ENCODE peak calls at places on chromosomes 3 and 15, in ten cellular contexts. One of them, this sample, is unnamed. For H3K4me1, the result is how much of the 10 kb centered on the place peaks cover.

GRCh38 chr15:45094358-45094730 is 19.6 kb downstream of the DUOX2 start:
- DNase-seq in uterus: no peak
- DNase-seq in gastrocnemius medialis: no peak
- DNase-seq in cardiac muscle cell: no peak
- DNase-seq in tibial artery: no peak
- DNase-seq in esophagus muscularis mucosa: no peak
- DNase-seq in neural progenitor cell: no peak
- DNase-seq in tibial nerve: no peak
- DNase-seq in mammary epithelial cell: no peak
- DNase-seq in A549: no peak
- DNase-seq in this sample: no peak

GRCh38 chr15:68310178-68310810 is 32.7 kb downstream of the FEM1B start:
- DNase-seq in esophagus muscularis mucosa: peak
- DNase-seq in mammary epithelial cell: no peak
- DNase-seq in tibial artery: peak
- DNase-seq in gastrocnemius medialis: no peak
- DNase-seq in tibial nerve: no peak
- DNase-seq in cardiac muscle cell: no peak
- DNase-seq in A549: no peak
- DNase-seq in neural progenitor cell: no peak
- DNase-seq in uterus: peak
- DNase-seq in this sample: no peak

GRCh38 chr3:44584646-44585501 is at the start of gene ZNF660:
- DNase-seq in tibial artery: peak
- DNase-seq in mammary epithelial cell: peak
- DNase-seq in uterus: peak
- DNase-seq in tibial nerve: no peak
- DNase-seq in gastrocnemius medialis: peak
- DNase-seq in A549: no peak
- DNase-seq in neural progenitor cell: peak
- DNase-seq in cardiac muscle cell: peak
- DNase-seq in esophagus muscularis mucosa: peak
- DNase-seq in this sample: peak

GRCh38 chr15:74128785-74129350 is 1.5 kb upstream of the ISLR2 start:
- DNase-seq in tibial nerve: no peak
- DNase-seq in A549: no peak
- DNase-seq in gastrocnemius medialis: no peak
- DNase-seq in esophagus muscularis mucosa: no peak
- DNase-seq in mammary epithelial cell: no peak
- DNase-seq in neural progenitor cell: peak
- DNase-seq in cardiac muscle cell: no peak
- DNase-seq in uterus: no peak
- DNase-seq in tibial artery: no peak
- DNase-seq in this sample: no peak

GRCh38 chr15:20346082-20346805 is 195.4 kb downstream of the GOLGA6L6 start:
- DNase-seq in A549: peak
- DNase-seq in esophagus muscularis mucosa: peak
- DNase-seq in cardiac muscle cell: no peak
- DNase-seq in tibial nerve: no peak
- DNase-seq in uterus: no peak
- DNase-seq in gastrocnemius medialis: no peak
- DNase-seq in neural progenitor cell: no peak
- DNase-seq in tibial artery: peak
- DNase-seq in mammary epithelial cell: peak
- DNase-seq in this sample: no peak

GRCh38 chr3:10263549-10264363 is 15.5 kb downstream of the TATDN2 start:
- DNase-seq in A549: peak
- DNase-seq in uterus: peak
- DNase-seq in tibial artery: no peak
- DNase-seq in tibial nerve: no peak
- DNase-seq in gastrocnemius medialis: no peak
- DNase-seq in neural progenitor cell: peak
- DNase-seq in cardiac muscle cell: peak
- DNase-seq in esophagus muscularis mucosa: no peak
- DNase-seq in mammary epithelial cell: peak
- DNase-seq in this sample: no peak

GRCh38 chr3:56975562-56975961 is 84.9 kb upstream of the SPATA12 start:
- DNase-seq in gastrocnemius medialis: no peak
- DNase-seq in uterus: no peak
- DNase-seq in neural progenitor cell: no peak
- DNase-seq in tibial artery: no peak
- DNase-seq in tibial nerve: no peak
- DNase-seq in A549: no peak
- DNase-seq in esophagus muscularis mucosa: no peak
- DNase-seq in cardiac muscle cell: no peak
- DNase-seq in mammary epithelial cell: no peak
- DNase-seq in this sample: no peak

GRCh38 chr15:79872358-79873017 is 24.3 kb downstream of the MTHFS start:
- DNase-seq in A549: peak
- DNase-seq in tibial artery: no peak
- DNase-seq in mammary epithelial cell: peak
- DNase-seq in esophagus muscularis mucosa: no peak
- DNase-seq in cardiac muscle cell: no peak
- DNase-seq in neural progenitor cell: no peak
- DNase-seq in uterus: no peak
- DNase-seq in tibial nerve: no peak
- DNase-seq in gastrocnemius medialis: no peak
- DNase-seq in this sample: no peak

GRCh38 chr15:51030649-51031316 is 63.9 kb downstream of the TNFAIP8L3 start:
- DNase-seq in cardiac muscle cell: no peak
- DNase-seq in uterus: no peak
- DNase-seq in A549: peak
- DNase-seq in tibial nerve: no peak
- DNase-seq in neural progenitor cell: no peak
- DNase-seq in gastrocnemius medialis: no peak
- DNase-seq in mammary epithelial cell: peak
- DNase-seq in tibial artery: peak
- DNase-seq in esophagus muscularis mucosa: no peak
- DNase-seq in this sample: no peak

GRCh38 chr3:174202146-174202545 is 657.0 kb upstream of the NAALADL2 start:
- DNase-seq in mammary epithelial cell: no peak
- DNase-seq in tibial artery: no peak
- DNase-seq in cardiac muscle cell: no peak
- DNase-seq in esophagus muscularis mucosa: no peak
- DNase-seq in neural progenitor cell: no peak
- DNase-seq in gastrocnemius medialis: no peak
- DNase-seq in uterus: no peak
- DNase-seq in A549: no peak
- DNase-seq in tibial nerve: no peak
- DNase-seq in this sample: no peak

GRCh38 chr3:170100937-170101336 is 63.1 kb downstream of the GPR160 start:
- DNase-seq in A549: no peak
- DNase-seq in tibial artery: no peak
- DNase-seq in neural progenitor cell: no peak
- DNase-seq in esophagus muscularis mucosa: no peak
- DNase-seq in uterus: no peak
- DNase-seq in tibial nerve: no peak
- DNase-seq in mammary epithelial cell: no peak
- DNase-seq in gastrocnemius medialis: no peak
- DNase-seq in cardiac muscle cell: no peak
- DNase-seq in this sample: no peak

GRCh38 chr15:58724471-58724870 is 25.0 kb downstream of the ADAM10 start:
- DNase-seq in neural progenitor cell: no peak
- DNase-seq in gastrocnemius medialis: no peak
- DNase-seq in mammary epithelial cell: no peak
- DNase-seq in A549: no peak
- DNase-seq in tibial nerve: no peak
- DNase-seq in uterus: no peak
- DNase-seq in esophagus muscularis mucosa: no peak
- DNase-seq in cardiac muscle cell: peak
- DNase-seq in tibial artery: no peak
- DNase-seq in this sample: no peak

GRCh38 chr3:99407257-99407656 is 231.1 kb upstream of the COL8A1 start:
- DNase-seq in cardiac muscle cell: no peak
- DNase-seq in tibial artery: no peak
- DNase-seq in uterus: no peak
- DNase-seq in mammary epithelial cell: no peak
- DNase-seq in neural progenitor cell: no peak
- DNase-seq in tibial nerve: no peak
- DNase-seq in esophagus muscularis mucosa: no peak
- DNase-seq in A549: no peak
- DNase-seq in gastrocnemius medialis: no peak
- DNase-seq in this sample: no peak

GRCh38 chr3:123700791-123701712 is 116.2 kb upstream of the HACD2 start:
- DNase-seq in tibial nerve: no peak
- DNase-seq in A549: no peak
- DNase-seq in neural progenitor cell: no peak
- DNase-seq in gastrocnemius medialis: no peak
- DNase-seq in uterus: peak
- DNase-seq in mammary epithelial cell: no peak
- DNase-seq in cardiac muscle cell: no peak
- DNase-seq in esophagus muscularis mucosa: no peak
- DNase-seq in tibial artery: peak
- DNase-seq in this sample: no peak

GRCh38 chr3:116135462-116135861 is 309.8 kb downstream of the LSAMP start:
- DNase-seq in gastrocnemius medialis: no peak
- DNase-seq in uterus: peak
- DNase-seq in tibial nerve: no peak
- DNase-seq in A549: no peak
- DNase-seq in mammary epithelial cell: peak
- DNase-seq in cardiac muscle cell: peak
- DNase-seq in neural progenitor cell: no peak
- DNase-seq in esophagus muscularis mucosa: no peak
- DNase-seq in tibial artery: no peak
- DNase-seq in this sample: peak

GRCh38 chr3:122635789-122636188 is 44.9 kb upstream of the PARP14 start:
- DNase-seq in cardiac muscle cell: no peak
- DNase-seq in gastrocnemius medialis: no peak
- DNase-seq in uterus: no peak
- DNase-seq in mammary epithelial cell: peak
- DNase-seq in esophagus muscularis mucosa: no peak
- DNase-seq in neural progenitor cell: no peak
- DNase-seq in A549: no peak
- DNase-seq in tibial artery: no peak
- DNase-seq in tibial nerve: no peak
- DNase-seq in this sample: no peak

DNA sequence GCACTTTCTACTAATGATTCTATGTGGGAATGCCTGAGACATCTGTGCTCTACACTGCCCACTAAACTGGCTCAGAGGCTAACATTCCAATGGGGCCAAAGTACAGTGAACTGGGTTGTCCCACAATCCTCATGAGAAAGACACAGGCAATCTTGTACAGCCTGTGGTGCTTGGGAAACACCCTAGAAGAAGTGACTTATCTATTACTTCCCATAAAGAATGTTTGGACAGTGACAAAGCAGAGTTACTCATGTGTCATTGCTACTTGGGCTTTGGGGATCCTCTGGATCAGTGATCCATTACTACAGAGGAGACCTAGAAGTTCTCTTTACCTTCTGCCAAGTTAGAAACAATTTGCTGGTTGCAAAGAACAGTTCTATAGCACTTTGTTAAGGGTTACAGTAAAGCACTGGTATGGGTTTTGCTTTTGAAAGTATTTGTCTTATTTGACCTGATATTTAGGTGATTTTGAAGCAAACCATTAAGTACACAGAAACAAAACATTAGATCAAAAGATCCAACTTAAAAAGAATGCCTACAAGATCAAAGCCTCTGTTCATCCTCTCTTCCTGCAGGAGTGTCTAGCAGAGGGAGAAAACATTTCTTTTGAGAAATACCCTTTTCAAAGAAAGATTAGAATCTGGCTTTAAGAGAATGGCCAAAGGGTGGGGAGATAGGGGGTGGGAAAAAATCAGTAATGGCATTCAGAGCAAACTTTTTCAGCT is 75.8 kb downstream of the CTNNB1 start:
- DNase-seq in esophagus muscularis mucosa: no peak
- DNase-seq in gastrocnemius medialis: no peak
- DNase-seq in tibial nerve: no peak
- DNase-seq in mammary epithelial cell: peak
- DNase-seq in A549: peak
- DNase-seq in cardiac muscle cell: no peak
- DNase-seq in uterus: no peak
- DNase-seq in tibial artery: no peak
- DNase-seq in neural progenitor cell: no peak
- DNase-seq in this sample: no peak
- H3K27ac ChIP-seq in esophagus muscularis mucosa: no peak
- H3K27ac ChIP-seq in gastrocnemius medialis: no peak
- H3K27ac ChIP-seq in tibial nerve: no peak
- H3K27ac ChIP-seq in mammary epithelial cell: no peak
- H3K27ac ChIP-seq in A549: peak
- H3K27ac ChIP-seq in cardiac muscle cell: no peak
- H3K27ac ChIP-seq in uterus: no peak
- H3K27ac ChIP-seq in tibial artery: no peak
- H3K27ac ChIP-seq in neural progenitor cell: no peak
- H3K27ac ChIP-seq in this sample: no peak

GRCh38 chr15:36926422-36926815 is 173.9 kb downstream of the MEIS2 start:
- DNase-seq in tibial artery: no peak
- DNase-seq in esophagus muscularis mucosa: no peak
- DNase-seq in tibial nerve: no peak
- DNase-seq in gastrocnemius medialis: no peak
- DNase-seq in mammary epithelial cell: no peak
- DNase-seq in uterus: no peak
- DNase-seq in neural progenitor cell: no peak
- DNase-seq in cardiac muscle cell: no peak
- DNase-seq in A549: no peak
- DNase-seq in this sample: no peak
- H3K4me1 ChIP-seq in tibial artery: under half
- H3K4me1 ChIP-seq in esophagus muscularis mucosa: under half
- H3K4me1 ChIP-seq in tibial nerve: under half
- H3K4me1 ChIP-seq in gastrocnemius medialis: under half
- H3K4me1 ChIP-seq in mammary epithelial cell: under half
- H3K4me1 ChIP-seq in uterus: under half
- H3K4me1 ChIP-seq in neural progenitor cell: under half
- H3K4me1 ChIP-seq in cardiac muscle cell: half or more
- H3K4me1 ChIP-seq in A549: under half
- H3K4me1 ChIP-seq in this sample: under half

GRCh38 chr3:79724206-79724605 is 43.6 kb downstream of the ROBO1 start:
- DNase-seq in esophagus muscularis mucosa: no peak
- DNase-seq in cardiac muscle cell: no peak
- DNase-seq in neural progenitor cell: peak
- DNase-seq in mammary epithelial cell: no peak
- DNase-seq in tibial nerve: no peak
- DNase-seq in gastrocnemius medialis: no peak
- DNase-seq in A549: peak
- DNase-seq in tibial artery: no peak
- DNase-seq in uterus: no peak
- DNase-seq in this sample: no peak
- TF ChIP-seq CTCF in esophagus muscularis mucosa: no peak
- TF ChIP-seq CTCF in cardiac muscle cell: no peak
- TF ChIP-seq CTCF in neural progenitor cell: peak
- TF ChIP-seq CTCF in mammary epithelial cell: no peak
- TF ChIP-seq CTCF in tibial nerve: no peak
- TF ChIP-seq CTCF in gastrocnemius medialis: no peak
- TF ChIP-seq CTCF in A549: no peak
- TF ChIP-seq CTCF in tibial artery: no peak
- TF ChIP-seq CTCF in uterus: no peak
- TF ChIP-seq CTCF in this sample: no peak

DNA sequence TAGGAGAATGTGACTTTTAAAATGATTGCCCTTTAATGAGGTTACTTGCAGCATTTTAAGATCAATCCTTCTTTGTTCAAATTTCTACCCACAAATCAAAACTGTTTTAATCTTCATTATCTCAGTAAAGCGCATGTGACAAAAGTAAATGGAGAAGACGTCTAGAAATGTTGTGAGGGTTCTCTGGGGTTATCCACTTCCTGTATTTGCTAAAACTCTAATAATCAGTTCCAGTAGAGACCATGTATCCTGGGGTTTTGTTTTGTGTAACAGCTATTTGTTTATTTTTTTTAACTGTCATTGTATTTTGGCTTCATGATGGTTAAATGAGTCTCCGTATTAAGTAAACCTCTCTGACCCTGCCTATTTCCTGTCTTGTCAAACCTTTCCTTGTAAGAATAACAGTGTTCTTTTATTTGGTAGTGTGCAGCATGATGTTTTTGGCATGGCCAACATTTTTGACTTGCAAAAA is 27.5 kb downstream of the DUT start:
- DNase-seq in neural progenitor cell: no peak
- DNase-seq in tibial nerve: no peak
- DNase-seq in cardiac muscle cell: no peak
- DNase-seq in tibial artery: no peak
- DNase-seq in esophagus muscularis mucosa: no peak
- DNase-seq in uterus: no peak
- DNase-seq in mammary epithelial cell: no peak
- DNase-seq in A549: no peak
- DNase-seq in gastrocnemius medialis: no peak
- DNase-seq in this sample: no peak
- H3K27ac ChIP-seq in neural progenitor cell: no peak
- H3K27ac ChIP-seq in tibial nerve: peak
- H3K27ac ChIP-seq in cardiac muscle cell: no peak
- H3K27ac ChIP-seq in tibial artery: peak
- H3K27ac ChIP-seq in esophagus muscularis mucosa: no peak
- H3K27ac ChIP-seq in uterus: peak
- H3K27ac ChIP-seq in mammary epithelial cell: no peak
- H3K27ac ChIP-seq in A549: no peak
- H3K27ac ChIP-seq in gastrocnemius medialis: peak
- H3K27ac ChIP-seq in this sample: no peak